ENCODE peak calls at places on chromosomes 6 and 20, in nine cellular contexts. One of them, this sample, is unnamed.

GRCh38 chr6:33837971-33838665 is 34.3 kb upstream of the MLN start:
- DNase-seq in stimulated activated CD8-positive, alpha-beta memory T cell treated with anti-CD3 and anti-CD28 coated beads, Interleukin-7, amount 100 ng/mL, for 1 hour: no peak
- DNase-seq in Right ventricle myocardium inferior: no peak
- DNase-seq in AG10803: peak
- DNase-seq in CD4-positive, alpha-beta T cell: no peak
- DNase-seq in KG1: no peak
- DNase-seq in 8988T: no peak
- DNase-seq in IMR-90: peak
- DNase-seq in frontal cortex: no peak
- DNase-seq in this sample: no peak

GRCh38 chr6:63572733-63573139 is 456 bp downstream of the LOC128125822 start:
- DNase-seq in stimulated activated CD8-positive, alpha-beta memory T cell treated with anti-CD3 and anti-CD28 coated beads, Interleukin-7, amount 100 ng/mL, for 1 hour: no peak
- DNase-seq in Right ventricle myocardium inferior: no peak
- DNase-seq in AG10803: peak
- DNase-seq in CD4-positive, alpha-beta T cell: no peak
- DNase-seq in KG1: no peak
- DNase-seq in 8988T: no peak
- DNase-seq in IMR-90: no peak
- DNase-seq in frontal cortex: peak
- DNase-seq in this sample: no peak

GRCh38 chr20:17721802-17722486 is 22.2 kb downstream of the BANF2 start:
- DNase-seq in stimulated activated CD8-positive, alpha-beta memory T cell treated with anti-CD3 and anti-CD28 coated beads, Interleukin-7, amount 100 ng/mL, for 1 hour: no peak
- DNase-seq in Right ventricle myocardium inferior: no peak
- DNase-seq in AG10803: no peak
- DNase-seq in CD4-positive, alpha-beta T cell: no peak
- DNase-seq in KG1: no peak
- DNase-seq in 8988T: no peak
- DNase-seq in IMR-90: no peak
- DNase-seq in frontal cortex: no peak
- DNase-seq in this sample: no peak

GRCh38 chr6:21710908-21711627 is 117.5 kb downstream of the SOX4 start:
- DNase-seq in stimulated activated CD8-positive, alpha-beta memory T cell treated with anti-CD3 and anti-CD28 coated beads, Interleukin-7, amount 100 ng/mL, for 1 hour: no peak
- DNase-seq in Right ventricle myocardium inferior: no peak
- DNase-seq in AG10803: no peak
- DNase-seq in CD4-positive, alpha-beta T cell: no peak
- DNase-seq in KG1: no peak
- DNase-seq in 8988T: no peak
- DNase-seq in IMR-90: no peak
- DNase-seq in frontal cortex: no peak
- DNase-seq in this sample: no peak

GRCh38 chr6:36171573-36171972 is 25.0 kb upstream of the BRPF3 start:
- DNase-seq in stimulated activated CD8-positive, alpha-beta memory T cell treated with anti-CD3 and anti-CD28 coated beads, Interleukin-7, amount 100 ng/mL, for 1 hour: no peak
- DNase-seq in Right ventricle myocardium inferior: no peak
- DNase-seq in AG10803: no peak
- DNase-seq in CD4-positive, alpha-beta T cell: no peak
- DNase-seq in KG1: no peak
- DNase-seq in 8988T: no peak
- DNase-seq in IMR-90: no peak
- DNase-seq in frontal cortex: no peak
- DNase-seq in this sample: no peak

GRCh38 chr20:33859157-33859695 is 48.1 kb downstream of the CHMP4B start:
- DNase-seq in stimulated activated CD8-positive, alpha-beta memory T cell treated with anti-CD3 and anti-CD28 coated beads, Interleukin-7, amount 100 ng/mL, for 1 hour: no peak
- DNase-seq in Right ventricle myocardium inferior: no peak
- DNase-seq in AG10803: no peak
- DNase-seq in CD4-positive, alpha-beta T cell: peak
- DNase-seq in KG1: peak
- DNase-seq in 8988T: no peak
- DNase-seq in IMR-90: no peak
- DNase-seq in frontal cortex: no peak
- DNase-seq in this sample: no peak

GRCh38 chr20:38196592-38196991 is 31.5 kb upstream of the TGM2 start:
- DNase-seq in stimulated activated CD8-positive, alpha-beta memory T cell treated with anti-CD3 and anti-CD28 coated beads, Interleukin-7, amount 100 ng/mL, for 1 hour: no peak
- DNase-seq in Right ventricle myocardium inferior: peak
- DNase-seq in AG10803: peak
- DNase-seq in CD4-positive, alpha-beta T cell: no peak
- DNase-seq in KG1: no peak
- DNase-seq in 8988T: no peak
- DNase-seq in IMR-90: peak
- DNase-seq in frontal cortex: no peak
- DNase-seq in this sample: peak

GRCh38 chr6:3281669-3282460 is 23.1 kb downstream of the PSMG4 start:
- DNase-seq in stimulated activated CD8-positive, alpha-beta memory T cell treated with anti-CD3 and anti-CD28 coated beads, Interleukin-7, amount 100 ng/mL, for 1 hour: no peak
- DNase-seq in Right ventricle myocardium inferior: no peak
- DNase-seq in AG10803: peak
- DNase-seq in CD4-positive, alpha-beta T cell: peak
- DNase-seq in KG1: no peak
- DNase-seq in 8988T: peak
- DNase-seq in IMR-90: peak
- DNase-seq in frontal cortex: no peak
- DNase-seq in this sample: peak

GRCh38 chr6:21333715-21334114 is 259.8 kb upstream of the SOX4 start:
- DNase-seq in stimulated activated CD8-positive, alpha-beta memory T cell treated with anti-CD3 and anti-CD28 coated beads, Interleukin-7, amount 100 ng/mL, for 1 hour: no peak
- DNase-seq in Right ventricle myocardium inferior: no peak
- DNase-seq in AG10803: no peak
- DNase-seq in CD4-positive, alpha-beta T cell: no peak
- DNase-seq in KG1: no peak
- DNase-seq in 8988T: no peak
- DNase-seq in IMR-90: no peak
- DNase-seq in frontal cortex: no peak
- DNase-seq in this sample: no peak

GRCh38 chr20:8385247-8385646 is 253.2 kb downstream of the PLCB1 start:
- DNase-seq in stimulated activated CD8-positive, alpha-beta memory T cell treated with anti-CD3 and anti-CD28 coated beads, Interleukin-7, amount 100 ng/mL, for 1 hour: no peak
- DNase-seq in Right ventricle myocardium inferior: peak
- DNase-seq in AG10803: peak
- DNase-seq in CD4-positive, alpha-beta T cell: no peak
- DNase-seq in KG1: no peak
- DNase-seq in 8988T: no peak
- DNase-seq in IMR-90: peak
- DNase-seq in frontal cortex: no peak
- DNase-seq in this sample: peak

GRCh38 chr6:51303313-51303712 is 484.6 kb downstream of the TFAP2B start:
- DNase-seq in stimulated activated CD8-positive, alpha-beta memory T cell treated with anti-CD3 and anti-CD28 coated beads, Interleukin-7, amount 100 ng/mL, for 1 hour: no peak
- DNase-seq in Right ventricle myocardium inferior: no peak
- DNase-seq in AG10803: no peak
- DNase-seq in CD4-positive, alpha-beta T cell: no peak
- DNase-seq in KG1: no peak
- DNase-seq in 8988T: no peak
- DNase-seq in IMR-90: no peak
- DNase-seq in frontal cortex: no peak
- DNase-seq in this sample: no peak

GRCh38 chr20:19701449-19701848 is 56.6 kb upstream of the RIN2 start:
- DNase-seq in stimulated activated CD8-positive, alpha-beta memory T cell treated with anti-CD3 and anti-CD28 coated beads, Interleukin-7, amount 100 ng/mL, for 1 hour: no peak
- DNase-seq in Right ventricle myocardium inferior: no peak
- DNase-seq in AG10803: no peak
- DNase-seq in CD4-positive, alpha-beta T cell: no peak
- DNase-seq in KG1: no peak
- DNase-seq in 8988T: no peak
- DNase-seq in IMR-90: no peak
- DNase-seq in frontal cortex: no peak
- DNase-seq in this sample: no peak

GRCh38 chr6:88636871-88637270 is 326.5 kb downstream of the RNGTT start:
- DNase-seq in stimulated activated CD8-positive, alpha-beta memory T cell treated with anti-CD3 and anti-CD28 coated beads, Interleukin-7, amount 100 ng/mL, for 1 hour: no peak
- DNase-seq in Right ventricle myocardium inferior: no peak
- DNase-seq in AG10803: no peak
- DNase-seq in CD4-positive, alpha-beta T cell: no peak
- DNase-seq in KG1: no peak
- DNase-seq in 8988T: no peak
- DNase-seq in IMR-90: no peak
- DNase-seq in frontal cortex: no peak
- DNase-seq in this sample: no peak

GRCh38 chr6:1283486-1283885 is 28.4 kb upstream of the FOXQ1 start:
- DNase-seq in stimulated activated CD8-positive, alpha-beta memory T cell treated with anti-CD3 and anti-CD28 coated beads, Interleukin-7, amount 100 ng/mL, for 1 hour: no peak
- DNase-seq in Right ventricle myocardium inferior: no peak
- DNase-seq in AG10803: no peak
- DNase-seq in CD4-positive, alpha-beta T cell: no peak
- DNase-seq in KG1: no peak
- DNase-seq in 8988T: no peak
- DNase-seq in IMR-90: no peak
- DNase-seq in frontal cortex: no peak
- DNase-seq in this sample: no peak

GRCh38 chr6:13248953-13249432 is 79.3 kb downstream of the TBC1D7 start:
- DNase-seq in stimulated activated CD8-positive, alpha-beta memory T cell treated with anti-CD3 and anti-CD28 coated beads, Interleukin-7, amount 100 ng/mL, for 1 hour: no peak
- DNase-seq in Right ventricle myocardium inferior: no peak
- DNase-seq in AG10803: no peak
- DNase-seq in CD4-positive, alpha-beta T cell: no peak
- DNase-seq in KG1: no peak
- DNase-seq in 8988T: no peak
- DNase-seq in IMR-90: no peak
- DNase-seq in frontal cortex: no peak
- DNase-seq in this sample: no peak

This sample was measured in psoas muscle.